ENCODE peak calls at places on chromosomes 11 and 22, in six cellular contexts. R, N, J, F, A and O are unnamed samples.

GRCh38 chr22:48855013-48855412 is 972.7 kb downstream of the BRD1 start:
- DNase-seq in R (no peak), N (no peak), J (no peak), F (no peak), A (no peak), O (no peak)

GRCh38 chr11:67545280-67545679 is 22.0 kb upstream of the CABP2 start:
- DNase-seq in R (peak; percentile 21), N (no peak), J (no peak), F (no peak), A (no peak), O (no peak)

GRCh38 chr22:27650985-27651384 is 150.6 kb downstream of the MN1 start:
- DNase-seq in R (no peak), N (no peak), J (no peak), F (no peak), A (no peak), O (no peak)

GRCh38 chr11:67544591-67545242 is 21.5 kb upstream of the CABP2 start:
- DNase-seq in R (no peak), N (no peak), J (no peak), F (no peak), A (no peak), O (no peak)

GRCh38 chr22:21632237-21632895 is at the start of gene CCDC116:
- DNase-seq in R (no peak), N (no peak), J (peak; percentile 86), F (peak; percentile 66), A (no peak), O (peak; percentile 65)

GRCh38 chr11:15412054-15412453 is 297.3 kb downstream of the INSC start:
- DNase-seq in R (no peak), N (no peak), J (peak; percentile 81), F (no peak), A (no peak), O (no peak)

GRCh38 chr22:28728621-28729313 is 12.9 kb downstream of the CHEK2 start:
- DNase-seq in R (no peak), N (no peak), J (no peak), F (no peak), A (no peak), O (no peak)

GRCh38 chr22:35375031-35375430 is 5.9 kb upstream of the HMOX1 start:
- DNase-seq in R (peak; percentile 57), N (no peak), J (no peak), F (no peak), A (no peak), O (no peak)

GRCh38 chr11:29293825-29294224 is 723.0 kb downstream of the KCNA4 start:
- DNase-seq in R (peak; percentile 61), N (no peak), J (no peak), F (no peak), A (peak; percentile 5), O (no peak)

GRCh38 chr22:25067851-25068421 is 115.4 kb downstream of the KIAA1671 start:
- DNase-seq in R (no peak), N (no peak), J (no peak), F (peak; percentile 78), A (no peak), O (peak; percentile 95)

GRCh38 chr11:68008381-68009337 is 1.5 kb upstream of the ALDH3B1 start:
- DNase-seq in R (no peak), N (peak; percentile 69), J (peak; percentile 34), F (no peak), A (no peak), O (no peak)

GRCh38 chr11:22273781-22274180 is 64.4 kb upstream of the SLC17A6 start:
- DNase-seq in R (no peak), N (no peak), J (no peak), F (no peak), A (no peak), O (no peak)

GRCh38 chr11:118497831-118498230 is 29.4 kb upstream of the TTC36 start:
- DNase-seq in R (peak; percentile 51), N (no peak), J (no peak), F (no peak), A (no peak), O (no peak)

GRCh38 chr22:40498454-40499186 is 128.2 kb downstream of the SGSM3 start:
- DNase-seq in R (peak; percentile 62), N (no peak), J (no peak), F (no peak), A (no peak), O (no peak)

GRCh38 chr11:16986434-16987204 is 27.6 kb downstream of the PLEKHA7 start:
- DNase-seq in R (peak; percentile 48), N (peak; percentile 73), J (no peak), F (peak; percentile 9), A (peak; percentile 84), O (peak; percentile 64)

GRCh38 chr11:34332524-34332923 is 25.3 kb downstream of the ABTB2 start:
- DNase-seq in R (no peak), N (no peak), J (peak; percentile 13), F (no peak), A (no peak), O (no peak)

GRCh38 chr11:114044042-114044871 is 15.3 kb upstream of the ZBTB16 start:
- DNase-seq in R (peak; percentile 65), N (no peak), J (no peak), F (no peak), A (no peak), O (no peak)

GRCh38 chr11:72641900-72642814 is 32.1 kb downstream of the PDE2A start:
- DNase-seq in R (peak; percentile 19), N (no peak), J (peak; percentile 6), F (no peak), A (peak; percentile 47), O (peak; percentile 12)

GRCh38 chr11:35084817-35085424 is 54.0 kb upstream of the CD44 start:
- DNase-seq in R (no peak), N (no peak), J (no peak), F (no peak), A (no peak), O (no peak)

GRCh38 chr11:45332486-45332934 is 46.4 kb upstream of the SYT13 start:
- DNase-seq in R (peak; percentile 66), N (no peak), J (peak; percentile 63), F (no peak), A (peak; percentile 66), O (no peak)

GRCh38 chr11:67498544-67498972 is 6.6 kb downstream of the PITPNM1 start:
- DNase-seq in R (no peak), N (no peak), J (no peak), F (no peak), A (no peak), O (no peak)

GRCh38 chr11:132024587-132025295 is 654.3 kb downstream of the NTM start:
- DNase-seq in R (peak; percentile 34), N (no peak), J (no peak), F (no peak), A (peak; percentile 22), O (no peak)

GRCh38 chr11:95121687-95122086 is 32.0 kb downstream of the ENDOD1 start:
- DNase-seq in R (no peak), N (no peak), J (no peak), F (no peak), A (no peak), O (no peak)

GRCh38 chr22:42848941-42849340 is 8.1 kb downstream of the ARFGAP3 start:
- DNase-seq in R (no peak), N (no peak), J (no peak), F (no peak), A (no peak), O (no peak)

GRCh38 chr11:61551630-61552029 is 29.2 kb downstream of the SYT7 start:
- DNase-seq in R (peak; percentile 56), N (no peak), J (no peak), F (no peak), A (no peak), O (no peak)

GRCh38 chr11:124758355-124759267 is 3.5 kb downstream of the ESAM start:
- DNase-seq in R (peak; percentile 73), N (peak; percentile 82), J (peak; percentile 72), F (peak; percentile 47), A (peak; percentile 80), O (peak; percentile 62)

GRCh38 chr22:41589260-41589600 is 410 bp downstream of the PMM1 start:
- DNase-seq in R (peak; percentile 32), N (peak; percentile 34), J (no peak), F (no peak), A (peak; percentile 35), O (no peak)

GRCh38 chr11:6523253-6523652 is 26.2 kb downstream of the DNHD1 start:
- DNase-seq in R (peak; percentile 10), N (no peak), J (no peak), F (no peak), A (no peak), O (no peak)

GRCh38 chr11:31340903-31341572 is 28.5 kb downstream of the DCDC1 start:
- DNase-seq in R (peak; percentile 50), N (no peak), J (no peak), F (no peak), A (peak; percentile 31), O (peak; percentile 35)

GRCh38 chr11:2462986-2463765 is 18.4 kb downstream of the KCNQ1 start:
- DNase-seq in R (no peak), N (peak; percentile 86), J (no peak), F (no peak), A (no peak), O (no peak)